ENCODE peak calls at places on chromosomes 1 and 21, in six cellular contexts. R, Q, X, I, W and M are unnamed samples.

GRCh38 chr1:204294371-204294770 is 65.4 kb downstream of the PLEKHA6 start:
- DNase-seq in W (peak), X (peak), I (no peak), R (no peak), Q (peak), M (peak)

GRCh38 chr1:25033828-25034451 is 103.9 kb upstream of the RUNX3 start:
- DNase-seq in X (peak), R (peak), Q (no peak), I (no peak), W (peak), M (no peak)

GRCh38 chr1:36203554-36204346 is 20.5 kb upstream of the THRAP3 start:
- DNase-seq in Q (no peak), I (peak), W (peak), R (peak), X (peak), M (peak)

GRCh38 chr21:42572906-42573495 is 59.3 kb downstream of the SLC37A1 start:
- DNase-seq in X (peak), I (peak), W (peak), R (no peak), Q (no peak), M (peak)

GRCh38 chr1:173052681-173053196 is 2.0 kb upstream of the TNFSF18 start:
- DNase-seq in W (no peak), I (no peak), Q (no peak), R (peak), X (no peak), M (no peak)

GRCh38 chr1:234970731-234971476 is 157.7 kb downstream of the TOMM20 start:
- DNase-seq in Q (no peak), W (peak), I (peak), X (peak), R (peak), M (peak)

GRCh38 chr21:44846485-44847260 is 26.8 kb downstream of the PTTG1IP start:
- DNase-seq in W (peak), R (peak), X (peak), I (peak), Q (no peak), M (no peak)

GRCh38 chr1:22503721-22504410 is 52.2 kb downstream of the ZBTB40 start:
- DNase-seq in X (no peak), I (no peak), R (no peak), Q (no peak), W (no peak), M (no peak)

GRCh38 chr1:151994956-151995355 is 1.3 kb upstream of the S100A10 start:
- DNase-seq in Q (peak), X (peak), R (no peak), I (no peak), W (no peak), M (peak)

GRCh38 chr1:213899413-213899812 is 88.4 kb upstream of the PROX1 start:
- DNase-seq in X (no peak), I (no peak), W (no peak), R (no peak), Q (no peak), M (no peak)

GRCh38 chr1:196209983-196210382 is 398.3 kb downstream of the KCNT2 start:
- DNase-seq in Q (no peak), X (no peak), R (no peak), I (no peak), W (no peak), M (no peak)

GRCh38 chr21:29888437-29888836 is 51.4 kb downstream of the GRIK1 start:
- DNase-seq in X (no peak), W (no peak), R (no peak), Q (no peak), I (no peak), M (no peak)

GRCh38 chr1:29708818-29709710 is 472.7 kb downstream of the PTPRU start:
- DNase-seq in R (no peak), I (no peak), W (no peak), X (peak), Q (peak), M (no peak)

GRCh38 chr1:155192346-155193274 is 15.1 kb downstream of the THBS3 start:
- DNase-seq in I (peak), Q (no peak), X (no peak), W (no peak), R (peak), M (no peak)

GRCh38 chr1:42209516-42210370 is 45.2 kb upstream of the GUCA2A start:
- DNase-seq in Q (no peak), W (no peak), R (no peak), X (no peak), I (no peak), M (no peak)

GRCh38 chr1:14726606-14727005 is 128.1 kb downstream of the KAZN start:
- DNase-seq in Q (no peak), I (no peak), R (no peak), W (no peak), X (no peak), M (no peak)

GRCh38 chr1:3522564-3523270 is 68.3 kb downstream of the ARHGEF16 start:
- DNase-seq in X (no peak), W (no peak), I (no peak), Q (no peak), R (no peak), M (no peak)

GRCh38 chr1:89928506-89928905 is 66.4 kb upstream of the ZNF326 start:
- DNase-seq in R (no peak), Q (no peak), W (no peak), X (no peak), I (no peak), M (no peak)

GRCh38 chr1:38476111-38476783 is 383.3 kb downstream of the RRAGC start:
- DNase-seq in W (no peak), R (no peak), Q (no peak), I (no peak), X (no peak), M (no peak)

GRCh38 chr1:200963076-200963475 is 60.4 kb downstream of the KIF21B start:
- DNase-seq in W (no peak), R (no peak), X (no peak), Q (no peak), I (no peak), M (no peak)

GRCh38 chr1:200316148-200316803 is 93.6 kb downstream of the ZNF281 start:
- DNase-seq in Q (no peak), W (no peak), R (no peak), I (no peak), X (no peak), M (no peak)

DNA sequence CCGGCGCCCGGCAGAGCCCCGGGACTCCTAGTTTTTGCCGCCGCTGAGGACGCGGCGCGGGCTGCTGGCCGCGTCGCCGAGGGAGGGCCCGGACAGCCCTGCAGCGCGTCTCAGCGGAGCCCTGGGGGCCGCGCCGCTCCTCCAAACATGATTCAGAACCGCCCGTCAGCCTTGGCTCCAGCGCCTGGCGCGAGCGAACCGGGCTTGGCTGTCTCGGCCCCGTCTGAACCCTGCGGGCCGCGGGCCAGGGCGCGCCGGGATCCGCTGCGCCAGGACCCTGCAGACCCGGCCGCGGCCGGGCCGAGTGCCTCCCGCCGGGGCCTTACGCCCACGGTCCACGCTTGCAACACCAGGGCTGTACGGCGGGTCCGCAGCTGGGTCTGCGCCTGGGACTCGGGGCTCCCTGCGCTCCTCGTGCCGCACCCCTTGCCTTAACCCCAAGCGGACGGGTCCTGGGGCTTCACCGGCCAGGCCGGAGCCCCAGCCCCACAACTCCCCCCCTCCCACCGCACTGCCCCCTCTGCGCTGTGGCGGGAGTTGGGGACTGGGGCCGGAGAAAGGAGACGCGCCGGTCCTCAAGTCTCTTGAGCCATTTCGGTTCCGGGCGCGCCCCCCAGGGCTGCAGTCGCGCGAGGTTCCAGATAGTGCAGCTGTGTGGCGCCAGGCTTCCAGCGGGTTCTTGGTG is 48.4 kb upstream of the CD34 start:
- DNase-seq in R (peak), X (peak), I (peak), Q (no peak), W (peak), M (peak)
- TF ChIP-seq CTCF in R (no peak), X (no peak), I (no peak), Q (no peak), W (no peak), M (no peak)

GRCh38 chr1:77683836-77684148 is 1.3 kb upstream of the ZZZ3 start:
- DNase-seq in W (no peak), Q (no peak), R (no peak), X (no peak), I (no peak), M (no peak)

GRCh38 chr1:77686784-77687518 is 4.5 kb upstream of the ZZZ3 start:
- DNase-seq in I (no peak), X (no peak), W (no peak), R (no peak), Q (no peak), M (no peak)

GRCh38 chr1:77680173-77680572 is 2.3 kb downstream of the ZZZ3 start:
- DNase-seq in I (no peak), R (no peak), Q (no peak), X (no peak), W (no peak), M (no peak)

GRCh38 chr1:77682442-77683141 is at the start of gene ZZZ3:
- DNase-seq in R (peak), Q (peak), W (peak), X (peak), I (peak), M (peak)

GRCh38 chr1:77683142-77683835 is 831 bp upstream of the ZZZ3 start:
- DNase-seq in W (peak), Q (peak), I (peak), R (peak), X (peak), M (peak)
- TF ChIP-seq POLR2A in W (no peak), Q (peak), I (no peak), R (peak), X (peak), M (no peak)

GRCh38 chr1:181083842-181084605 is 4.5 kb upstream of the IER5 start:
- DNase-seq in Q (no peak), R (peak), X (peak), W (peak), I (no peak), M (peak)
- TF ChIP-seq CTCF in Q (peak), R (peak), X (peak), W (no peak), I (peak), M (peak)

GRCh38 chr1:26472901-26473845 is 933 bp downstream of the HMGN2 start:
- DNase-seq in Q (peak), R (peak), W (peak), I (peak), X (peak), M (peak)

GRCh38 chr1:26471201-26471497 is 1.1 kb upstream of the HMGN2 start:
- DNase-seq in R (no peak), I (no peak), W (no peak), Q (no peak), X (no peak), M (no peak)

GRCh38 chr1:26469558-26469957 is 2.7 kb upstream of the HMGN2 start:
- DNase-seq in I (no peak), Q (no peak), X (no peak), R (no peak), W (peak), M (no peak)

GRCh38 chr1:26472330-26472900 is at the start of gene HMGN2:
- DNase-seq in Q (peak), I (peak), X (peak), R (peak), W (peak), M (peak)

GRCh38 chr1:26471498-26472329 is 526 bp upstream of the HMGN2 start:
- DNase-seq in W (peak), Q (peak), X (peak), I (peak), R (peak), M (peak)
- TF ChIP-seq POLR2A in W (no peak), Q (no peak), X (no peak), I (no peak), R (peak), M (no peak)

GRCh38 chr21:41133896-41134522 is 34.0 kb upstream of the BACE2 start:
- DNase-seq in X (no peak), W (no peak), I (no peak), R (no peak), Q (peak), M (no peak)
- TF ChIP-seq CTCF in X (peak), W (no peak), I (peak), R (no peak), Q (peak), M (peak)

GRCh38 chr1:115791816-115792215 is 23.3 kb upstream of the CASQ2 start:
- DNase-seq in W (no peak), Q (no peak), X (no peak), R (no peak), I (no peak), M (no peak)
- TF ChIP-seq POLR2A in W (no peak), Q (no peak), X (no peak), R (no peak), I (no peak), M (no peak)

GRCh38 chr1:228554107-228554506 is 66.9 kb downstream of the RNF187 start:
- DNase-seq in I (no peak), R (no peak), X (no peak), W (peak), Q (no peak), M (no peak)
- TF ChIP-seq CTCF in I (no peak), R (no peak), X (no peak), W (no peak), Q (no peak), M (no peak)

GRCh38 chr1:40979241-40980067 is at the start of gene CTPS1:
- DNase-seq in X (peak), Q (peak), R (peak), W (peak), I (peak), M (peak)

GRCh38 chr1:40980068-40980452 is 564 bp downstream of the CTPS1 start:
- DNase-seq in W (no peak), X (no peak), R (no peak), I (no peak), Q (no peak), M (no peak)

GRCh38 chr1:40978886-40979240 is 633 bp upstream of the CTPS1 start:
- DNase-seq in I (no peak), W (no peak), R (no peak), X (peak), Q (no peak), M (peak)

GRCh38 chr1:40976952-40977690 is 2.4 kb upstream of the CTPS1 start:
- DNase-seq in Q (peak), W (peak), X (no peak), I (no peak), R (no peak), M (no peak)

GRCh38 chr1:40977721-40978120 is 1.8 kb upstream of the CTPS1 start:
- DNase-seq in Q (no peak), I (no peak), R (no peak), W (no peak), X (no peak), M (no peak)
- TF ChIP-seq POLR2A in Q (no peak), I (no peak), R (no peak), W (no peak), X (no peak), M (no peak)

DNA sequence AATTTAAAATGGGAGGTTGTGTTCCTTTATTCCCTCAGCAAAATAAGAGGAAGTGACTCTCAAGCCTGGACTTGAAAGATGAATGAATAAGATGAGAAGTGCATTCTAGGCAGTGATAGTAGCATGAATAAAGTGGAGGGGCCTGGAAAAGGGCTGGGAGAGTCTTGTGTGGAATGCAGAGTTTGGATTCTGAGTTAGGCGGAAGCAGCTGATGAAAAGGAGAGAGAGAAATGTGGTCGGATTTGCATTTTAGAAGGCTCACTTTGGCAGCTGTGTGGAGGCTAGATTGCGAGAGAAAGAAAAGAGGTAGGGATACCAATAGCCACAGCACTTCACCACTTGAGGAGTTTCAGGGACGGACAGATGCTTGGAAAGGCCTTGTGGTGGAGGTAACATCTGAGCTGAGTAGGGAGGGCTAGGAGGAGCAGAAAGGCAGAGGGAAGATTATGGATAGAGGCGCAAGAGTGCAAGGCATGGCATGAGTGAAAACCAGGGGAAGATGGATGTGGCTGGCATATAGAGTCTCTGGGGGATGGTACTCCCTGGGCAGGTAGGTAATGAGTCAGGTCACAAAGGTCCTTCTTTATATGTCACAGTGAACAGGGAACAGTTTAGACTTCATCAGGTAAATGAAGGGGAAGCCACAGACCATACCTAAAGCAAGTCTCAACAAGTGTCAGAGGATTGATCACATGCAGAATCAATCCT is 59.6 kb downstream of the ST3GAL3 start:
- DNase-seq in R (no peak), I (no peak), X (no peak), W (no peak), Q (no peak), M (no peak)
- TF ChIP-seq CTCF in R (no peak), I (no peak), X (no peak), W (no peak), Q (no peak), M (no peak)